ENCODE peak calls at places on chromosome 21, in five cellular contexts. X, T, G, V and Q are unnamed samples.

GRCh38 chr21:17451364-17451869 is 61.4 kb upstream of the CXADR start:
- DNase-seq in X (peak), T (peak), G (no peak), V (no peak), Q (no peak)

GRCh38 chr21:28106370-28106890 is 886.2 kb downstream of the LTN1 start:
- DNase-seq in X (no peak), T (no peak), G (no peak), V (no peak), Q (no peak)

GRCh38 chr21:29151937-29152336 is 21.5 kb downstream of the MAP3K7CL start:
- DNase-seq in X (no peak), T (no peak), G (no peak), V (no peak), Q (no peak)

GRCh38 chr21:40177979-40178378 is 310.7 kb downstream of the PCP4 start:
- DNase-seq in X (no peak), T (no peak), G (no peak), V (no peak), Q (no peak)

GRCh38 chr21:29022141-29022540 is 2.3 kb upstream of the USP16 start:
- DNase-seq in X (no peak), T (no peak), G (peak), V (no peak), Q (no peak)

GRCh38 chr21:34690041-34690792 is 21.4 kb downstream of the CLIC6 start:
- DNase-seq in X (no peak), T (no peak), G (no peak), V (no peak), Q (no peak)

GRCh38 chr21:15820327-15820726 is 90.5 kb downstream of the USP25 start:
- DNase-seq in X (no peak), T (no peak), G (no peak), V (no peak), Q (no peak)

GRCh38 chr21:28745131-28746055 is 247.3 kb downstream of the LTN1 start:
- DNase-seq in X (peak), T (peak), G (peak), V (no peak), Q (peak)

GRCh38 chr21:14523234-14523633 is 22.9 kb downstream of the SAMSN1 start:
- DNase-seq in X (no peak), T (no peak), G (peak), V (no peak), Q (no peak)

GRCh38 chr21:35909456-35910178 is 150.7 kb downstream of the SETD4 start:
- DNase-seq in X (no peak), T (no peak), G (no peak), V (no peak), Q (no peak)

GRCh38 chr21:15730484-15731242 is 881 bp downstream of the USP25 start:
- DNase-seq in X (peak), T (no peak), G (no peak), V (no peak), Q (no peak)

GRCh38 chr21:28521932-28522826 is 470.5 kb downstream of the LTN1 start:
- DNase-seq in X (no peak), T (no peak), G (peak), V (no peak), Q (no peak)

GRCh38 chr21:31557421-31557955 is 102.0 kb upstream of the SOD1 start:
- DNase-seq in X (no peak), T (no peak), G (no peak), V (no peak), Q (peak)

GRCh38 chr21:36478207-36478701 is 1.7 kb downstream of the CLDN14 start:
- DNase-seq in X (no peak), T (no peak), G (no peak), V (no peak), Q (no peak)

GRCh38 chr21:32533053-32533452 is 52.3 kb downstream of the TCP10L start:
- DNase-seq in X (no peak), T (no peak), G (no peak), V (no peak), Q (no peak)

GRCh38 chr21:23949493-23949892 is 1657.8 kb downstream of the MRPL39 start:
- DNase-seq in X (no peak), T (no peak), G (no peak), V (no peak), Q (no peak)

GRCh38 chr21:23955130-23955873 is 1652.0 kb downstream of the MRPL39 start:
- DNase-seq in X (no peak), T (no peak), G (no peak), V (no peak), Q (no peak)

GRCh38 chr21:23952269-23952668 is 1655.0 kb downstream of the MRPL39 start:
- DNase-seq in X (no peak), T (no peak), G (no peak), V (no peak), Q (no peak)

GRCh38 chr21:23950344-23950743 is 1656.9 kb downstream of the MRPL39 start:
- DNase-seq in X (no peak), T (no peak), G (no peak), V (no peak), Q (no peak)

GRCh38 chr21:23951251-23951650 is 1656.0 kb downstream of the MRPL39 start:
- DNase-seq in X (no peak), T (no peak), G (no peak), V (no peak), Q (no peak)
- H3K27ac ChIP-seq in X (no peak), T (no peak), G (no peak), V (no peak), Q (no peak)

GRCh38 chr21:45560106-45561021 is 18.1 kb upstream of the SLC19A1 start:
- DNase-seq in X (peak), T (no peak), G (no peak), V (no peak), Q (no peak)
- H3K27ac ChIP-seq in X (no peak), T (no peak), G (no peak), V (no peak), Q (no peak)

GRCh38 chr21:42193131-42193671 is 25.7 kb upstream of the ABCG1 start:
- DNase-seq in X (no peak), T (no peak), G (peak), V (no peak), Q (no peak)
- H3K27ac ChIP-seq in X (no peak), T (no peak), G (no peak), V (no peak), Q (no peak)

GRCh38 chr21:46662765-46663500 is 27.5 kb downstream of the PRMT2 start:
- DNase-seq in X (no peak), T (no peak), G (no peak), V (no peak), Q (no peak)

GRCh38 chr21:46661627-46662366 is 26.3 kb downstream of the PRMT2 start:
- DNase-seq in X (no peak), T (no peak), G (no peak), V (no peak), Q (no peak)

GRCh38 chr21:46661211-46661625 is 25.7 kb downstream of the PRMT2 start:
- DNase-seq in X (no peak), T (peak), G (peak), V (no peak), Q (peak)

GRCh38 chr21:46662367-46662654 is 26.8 kb downstream of the PRMT2 start:
- DNase-seq in X (no peak), T (no peak), G (no peak), V (no peak), Q (no peak)

DNA sequence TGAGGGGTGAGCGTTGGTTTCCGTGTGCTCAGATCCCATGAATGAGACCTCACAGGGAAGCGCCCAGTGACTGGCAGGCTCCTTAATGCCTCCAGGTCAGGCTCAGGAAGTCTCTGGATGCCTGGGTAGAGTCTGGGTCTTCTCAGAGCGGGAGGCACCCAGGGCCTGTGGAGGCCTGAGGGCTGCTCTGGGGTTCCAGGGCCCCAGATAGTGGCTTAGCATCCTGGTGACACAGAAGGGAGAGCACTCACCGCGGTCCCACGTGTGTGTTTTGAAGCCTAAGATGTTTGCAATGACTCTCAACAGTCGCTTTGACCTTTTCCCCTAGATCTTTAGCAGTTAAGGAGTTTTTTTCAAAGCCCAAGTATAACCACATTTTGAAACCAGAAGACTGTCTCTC is 25.0 kb downstream of the PRMT2 start:
- DNase-seq in X (no peak), T (no peak), G (no peak), V (no peak), Q (no peak)
- H3K27ac ChIP-seq in X (no peak), T (no peak), G (no peak), V (no peak), Q (no peak)

GRCh38 chr21:38293765-38294164 is 37.0 kb downstream of the KCNJ15 start:
- DNase-seq in X (no peak), T (no peak), G (no peak), V (no peak), Q (no peak)
- H3K27ac ChIP-seq in X (no peak), T (no peak), G (no peak), V (no peak), Q (no peak)